ENCODE peak calls at places on chromosomes 5 and 9, in eight cellular contexts. H is putamen; W is CD8-positive, alpha-beta memory T cell; E is AG04449; G is stimulated activated CD8-positive, alpha-beta memory T cell treated with anti-CD3 and anti-CD28 coated beads, Interleukin-12 subunit alpha, Interleukin-12 subunit beta, amount 100 ng/mL, for 4 hours; V is HS-5; O is PC-3; D is endothelial cell. X is an unnamed sample.
A peak's percentile ranks its signal among the peaks of the same experiment; 100 is the strongest.

GRCh38 chr5:1985781-1986180 is 103.1 kb upstream of the IRX4 start:
- DNase-seq in O (no peak), D (no peak), W (no peak), G (no peak), H (no peak), E (no peak), V (no peak), X (no peak)

GRCh38 chr9:23677446-23677845 is 148.6 kb downstream of the ELAVL2 start:
- DNase-seq in H (no peak), E (no peak), V (no peak), G (no peak), O (no peak), D (no peak), W (no peak), X (no peak)

GRCh38 chr9:26077860-26078259 is 399.6 kb upstream of the TUSC1 start:
- DNase-seq in W (no peak), D (no peak), O (no peak), V (no peak), E (no peak), H (no peak), G (no peak), X (no peak)

GRCh38 chr5:122776143-122776542 is 1.3 kb downstream of the SNX2 start:
- DNase-seq in V (no peak), W (no peak), G (no peak), H (no peak), O (no peak), D (no peak), E (no peak), X (no peak)

GRCh38 chr5:54148062-54148461 is 162.3 kb downstream of the ARL15 start:
- DNase-seq in V (no peak), G (no peak), H (no peak), E (no peak), D (no peak), W (no peak), O (no peak), X (no peak)

GRCh38 chr5:135833961-135834638 is 363 bp upstream of the SLC25A48 start:
- DNase-seq in V (no peak), E (no peak), G (no peak), H (no peak), W (no peak), O (peak; percentile 23), D (no peak), X (no peak)

GRCh38 chr5:561408-561807 is 37.2 kb upstream of the SLC9A3 start:
- DNase-seq in W (no peak), H (no peak), E (no peak), G (no peak), D (no peak), V (no peak), O (no peak), X (no peak)

GRCh38 chr9:91177661-91178280 is 183.9 kb downstream of the AUH start:
- DNase-seq in D (no peak), W (no peak), H (no peak), V (no peak), O (peak; percentile 74), E (no peak), G (no peak), X (no peak)

GRCh38 chr9:98866435-98867108 is 59.1 kb downstream of the GALNT12 start:
- DNase-seq in G (no peak), O (peak; percentile 86), V (no peak), H (no peak), W (no peak), D (no peak), E (no peak), X (no peak)

GRCh38 chr5:78547731-78548189 is 100.8 kb downstream of the LHFPL2 start:
- DNase-seq in V (peak; percentile 83), E (peak; percentile 73), W (no peak), D (no peak), G (no peak), H (no peak), O (no peak), X (no peak)

GRCh38 chr5:92309336-92309991 is 926.3 kb upstream of the ARRDC3 start:
- DNase-seq in O (peak; percentile 61), D (no peak), H (no peak), E (peak; percentile 10), W (no peak), G (no peak), V (peak; percentile 10), X (no peak)

GRCh38 chr5:31131381-31131811 is 62.1 kb upstream of the CDH6 start:
- DNase-seq in G (no peak), D (no peak), V (no peak), E (no peak), O (peak; percentile 70), H (no peak), W (no peak), X (no peak)

GRCh38 chr9:6055213-6055612 is 39.8 kb upstream of the RANBP6 start:
- DNase-seq in E (peak; percentile 61), V (peak; percentile 88), D (peak; percentile 68), H (peak; percentile 50), O (peak; percentile 90), W (no peak), G (no peak), X (peak; percentile 11)

GRCh38 chr5:135061001-135061400 is 27.0 kb upstream of the PITX1 start:
- DNase-seq in W (no peak), E (no peak), O (no peak), V (no peak), D (no peak), H (no peak), G (no peak), X (no peak)

GRCh38 chr5:140591747-140592372 is 27.2 kb downstream of the SLC35A4 start:
- DNase-seq in V (peak; percentile 29), G (no peak), D (no peak), O (peak; percentile 20), H (no peak), E (peak; percentile 21), W (no peak), X (peak; percentile 59)

GRCh38 chr5:132498686-132499271 is 8.2 kb upstream of the IRF1 start:
- DNase-seq in O (peak; percentile 21), W (no peak), D (no peak), H (no peak), G (no peak), V (no peak), E (no peak), X (no peak)

GRCh38 chr5:105015098-105015497 is 1452.5 kb upstream of the NUDT12 start:
- DNase-seq in W (no peak), H (no peak), D (no peak), G (no peak), E (no peak), O (peak; percentile 60), V (no peak), X (no peak)

GRCh38 chr9:125966456-125966855 is 219.3 kb downstream of the PBX3 start:
- DNase-seq in O (no peak), D (no peak), G (no peak), W (no peak), H (no peak), E (no peak), V (no peak), X (no peak)

GRCh38 chr5:122586351-122586750 is 188.5 kb upstream of the SNX2 start:
- DNase-seq in V (peak; percentile 52), E (peak; percentile 12), W (no peak), D (no peak), O (no peak), H (no peak), G (no peak), X (no peak)

GRCh38 chr9:38388283-38389223 is 3.9 kb upstream of the ALDH1B1 start:
- DNase-seq in D (no peak), V (no peak), O (no peak), W (no peak), G (no peak), H (no peak), E (no peak), X (no peak)

GRCh38 chr9:90998573-90998972 is 197.0 kb downstream of the SYK start:
- DNase-seq in G (no peak), H (no peak), D (no peak), W (no peak), E (no peak), V (no peak), O (peak; percentile 53), X (no peak)

GRCh38 chr5:132905938-132906337 is 32.5 kb downstream of the LEAP2 start:
- DNase-seq in W (no peak), D (no peak), O (no peak), G (no peak), H (no peak), E (no peak), V (no peak), X (no peak)

GRCh38 chr5:10599828-10600227 is 36.0 kb downstream of the ANKRD33B start:
- DNase-seq in V (peak; percentile 61), O (peak; percentile 91), E (no peak), W (no peak), G (no peak), H (no peak), D (no peak), X (peak; percentile 46)

GRCh38 chr9:82538634-82539033 is 524.3 kb downstream of the RASEF start:
- DNase-seq in O (no peak), G (no peak), D (no peak), V (no peak), H (no peak), W (no peak), E (no peak), X (no peak)

GRCh38 chr9:110126986-110127864 is 80.7 kb downstream of the C9orf152 start:
- DNase-seq in D (peak; percentile 67), O (no peak), V (no peak), H (no peak), E (no peak), W (no peak), G (no peak), X (no peak)

GRCh38 chr5:35430381-35431162 is 187.1 kb upstream of the SPEF2 start:
- DNase-seq in O (peak; percentile 6), H (no peak), D (no peak), V (no peak), E (no peak), G (no peak), W (no peak), X (no peak)

GRCh38 chr5:74326571-74327338 is 313.8 kb downstream of the ENC1 start:
- DNase-seq in D (no peak), O (peak; percentile 92), G (peak; percentile 10), W (peak; percentile 17), H (no peak), E (peak; percentile 77), V (peak; percentile 91), X (peak; percentile 49)

GRCh38 chr5:57416246-57416996 is 66.2 kb downstream of the ACTBL2 start:
- DNase-seq in G (no peak), W (no peak), V (no peak), E (peak; percentile 52), O (no peak), D (no peak), H (no peak), X (no peak)

GRCh38 chr9:5509573-5509972 is 758 bp upstream of the PDCD1LG2 start:
- DNase-seq in V (peak; percentile 98), E (peak; percentile 98), W (no peak), G (no peak), H (no peak), O (peak; percentile 91), D (no peak), X (no peak)

GRCh38 chr9:131801811-131802210 is 61.9 kb upstream of the RAPGEF1 start:
- DNase-seq in O (no peak), V (no peak), W (no peak), G (no peak), E (no peak), H (no peak), D (peak; percentile 15), X (no peak)

GRCh38 chr5:75322066-75322465 is 15.0 kb upstream of the HMGCR start:
- DNase-seq in W (no peak), H (no peak), E (no peak), D (no peak), O (no peak), V (no peak), G (no peak), X (no peak)

GRCh38 chr5:1134478-1134877 is 22.6 kb upstream of the SLC12A7 start:
- DNase-seq in H (no peak), W (no peak), V (no peak), O (peak; percentile 7), G (no peak), E (no peak), D (no peak), X (no peak)

X was measured in H54.